ENCODE peak calls at places on chromosomes 16 and 17, in five cellular contexts. I is activated T-helper 1 cell treated with Interleukin-2 at 50 U/mL for 16 hours; W is ascending aorta; O is stimulated activated CD8-positive, alpha-beta memory T cell treated with anti-CD3 and anti-CD28 coated beads, Interleukin-12 subunit alpha, Interleukin-12 subunit beta, amount 100 ng/mL, for 4 hours; U is Caco-2. B is an unnamed sample.

GRCh38 chr16:88681709-88682451 is 4.4 kb downstream of the SNAI3 start:
- DNase-seq in I (peak), O (no peak), U (no peak), W (no peak), B (peak)

GRCh38 chr16:81996664-81997529 is 14.4 kb downstream of the SDR42E1 start:
- DNase-seq in W (no peak), O (no peak), I (no peak), U (no peak), B (no peak)

GRCh38 chr17:75774988-75775668 is 9.5 kb upstream of the UNK start:
- DNase-seq in W (no peak), I (no peak), O (no peak), U (peak), B (no peak)

GRCh38 chr17:2357237-2357636 is 19.9 kb downstream of the SGSM2 start:
- DNase-seq in I (no peak), U (no peak), O (no peak), W (no peak), B (no peak)

GRCh38 chr16:70432800-70433455 is 6.0 kb downstream of the ST3GAL2 start:
- DNase-seq in O (no peak), I (no peak), U (no peak), W (no peak), B (no peak)

GRCh38 chr16:87806246-87806607 is 40.4 kb upstream of the KLHDC4 start:
- DNase-seq in I (no peak), W (no peak), U (no peak), O (no peak), B (no peak)

GRCh38 chr16:53611151-53611802 is 92.4 kb downstream of the RPGRIP1L start:
- DNase-seq in W (no peak), O (no peak), I (no peak), U (no peak), B (no peak)

GRCh38 chr16:9647981-9648701 is 534.1 kb downstream of the GRIN2A start:
- DNase-seq in U (no peak), W (no peak), I (no peak), O (no peak), B (no peak)

GRCh38 chr17:54903375-54903774 is 2.7 kb downstream of the TOM1L1 start:
- DNase-seq in O (no peak), W (no peak), U (no peak), I (no peak), B (no peak)

B was measured in activated B cell treated with CpG ODN at 0.5 μM for 24 hours.